ENCODE peak calls at places on chromosomes 13 and 19, in ten cellular contexts. One of them, this sample, is unnamed.

GRCh38 chr19:1045247-1045603 is 5.3 kb downstream of the ABCA7 start:
- DNase-seq in thoracic aorta: no peak
- DNase-seq in adipocyte: no peak
- DNase-seq in CD4-positive, CD25-positive, alpha-beta regulatory T cell: peak; percentile 68
- DNase-seq in adrenal gland: no peak
- DNase-seq in CD4-positive, alpha-beta memory T cell: peak; percentile 72
- DNase-seq in tibial nerve: no peak
- DNase-seq in breast epithelium: no peak
- DNase-seq in lower lobe of right lung: no peak
- DNase-seq in left lung: peak; percentile 62
- DNase-seq in this sample: no peak

GRCh38 chr13:26200811-26201210 is 21.3 kb downstream of the RNF6 start:
- DNase-seq in thoracic aorta: no peak
- DNase-seq in adipocyte: peak; percentile 47
- DNase-seq in CD4-positive, CD25-positive, alpha-beta regulatory T cell: no peak
- DNase-seq in adrenal gland: no peak
- DNase-seq in CD4-positive, alpha-beta memory T cell: no peak
- DNase-seq in tibial nerve: no peak
- DNase-seq in breast epithelium: no peak
- DNase-seq in lower lobe of right lung: no peak
- DNase-seq in left lung: no peak
- DNase-seq in this sample: no peak

GRCh38 chr19:459724-460511 is 915 bp downstream of the SHC2 start:
- DNase-seq in thoracic aorta: no peak
- DNase-seq in adipocyte: peak; percentile 55
- DNase-seq in CD4-positive, CD25-positive, alpha-beta regulatory T cell: no peak
- DNase-seq in adrenal gland: peak; percentile 61
- DNase-seq in CD4-positive, alpha-beta memory T cell: peak; percentile 9
- DNase-seq in tibial nerve: peak; percentile 31
- DNase-seq in breast epithelium: peak; percentile 38
- DNase-seq in lower lobe of right lung: no peak
- DNase-seq in left lung: peak; percentile 81
- DNase-seq in this sample: no peak

GRCh38 chr13:109875746-109876145 is 89.4 kb upstream of the IRS2 start:
- DNase-seq in thoracic aorta: no peak
- DNase-seq in adipocyte: no peak
- DNase-seq in CD4-positive, CD25-positive, alpha-beta regulatory T cell: no peak
- DNase-seq in adrenal gland: no peak
- DNase-seq in CD4-positive, alpha-beta memory T cell: no peak
- DNase-seq in tibial nerve: no peak
- DNase-seq in breast epithelium: no peak
- DNase-seq in lower lobe of right lung: no peak
- DNase-seq in left lung: no peak
- DNase-seq in this sample: no peak

GRCh38 chr13:47832458-47832972 is 168.6 kb downstream of the SUCLA2 start:
- DNase-seq in thoracic aorta: no peak
- DNase-seq in adipocyte: no peak
- DNase-seq in CD4-positive, CD25-positive, alpha-beta regulatory T cell: no peak
- DNase-seq in adrenal gland: no peak
- DNase-seq in CD4-positive, alpha-beta memory T cell: no peak
- DNase-seq in tibial nerve: no peak
- DNase-seq in breast epithelium: no peak
- DNase-seq in lower lobe of right lung: no peak
- DNase-seq in left lung: no peak
- DNase-seq in this sample: no peak

GRCh38 chr13:46341112-46341711 is 45.8 kb downstream of the RUBCNL start:
- DNase-seq in thoracic aorta: no peak
- DNase-seq in adipocyte: no peak
- DNase-seq in CD4-positive, CD25-positive, alpha-beta regulatory T cell: no peak
- DNase-seq in adrenal gland: no peak
- DNase-seq in CD4-positive, alpha-beta memory T cell: no peak
- DNase-seq in tibial nerve: no peak
- DNase-seq in breast epithelium: no peak
- DNase-seq in lower lobe of right lung: no peak
- DNase-seq in left lung: no peak
- DNase-seq in this sample: no peak

GRCh38 chr19:1608414-1609391 is 3.4 kb upstream of the UQCR11 start:
- DNase-seq in thoracic aorta: no peak
- DNase-seq in adipocyte: no peak
- DNase-seq in CD4-positive, CD25-positive, alpha-beta regulatory T cell: no peak
- DNase-seq in adrenal gland: no peak
- DNase-seq in CD4-positive, alpha-beta memory T cell: peak; percentile 26
- DNase-seq in tibial nerve: no peak
- DNase-seq in breast epithelium: no peak
- DNase-seq in lower lobe of right lung: no peak
- DNase-seq in left lung: peak; percentile 68
- DNase-seq in this sample: no peak

GRCh38 chr13:24747248-24748151 is 16.5 kb upstream of the RNF17 start:
- DNase-seq in thoracic aorta: no peak
- DNase-seq in adipocyte: peak; percentile 46
- DNase-seq in CD4-positive, CD25-positive, alpha-beta regulatory T cell: no peak
- DNase-seq in adrenal gland: no peak
- DNase-seq in CD4-positive, alpha-beta memory T cell: no peak
- DNase-seq in tibial nerve: no peak
- DNase-seq in breast epithelium: no peak
- DNase-seq in lower lobe of right lung: no peak
- DNase-seq in left lung: peak; percentile 79
- DNase-seq in this sample: no peak

GRCh38 chr13:105763851-105764250 is 771.6 kb downstream of the EFNB2 start:
- DNase-seq in thoracic aorta: no peak
- DNase-seq in adipocyte: no peak
- DNase-seq in CD4-positive, CD25-positive, alpha-beta regulatory T cell: no peak
- DNase-seq in adrenal gland: no peak
- DNase-seq in CD4-positive, alpha-beta memory T cell: no peak
- DNase-seq in tibial nerve: no peak
- DNase-seq in breast epithelium: no peak
- DNase-seq in lower lobe of right lung: no peak
- DNase-seq in left lung: no peak
- DNase-seq in this sample: no peak
- H3K4me3 ChIP-seq in thoracic aorta: no peak overlapping the region
- H3K4me3 ChIP-seq in adipocyte: no peak overlapping the region
- H3K4me3 ChIP-seq in CD4-positive, CD25-positive, alpha-beta regulatory T cell: no peak overlapping the region
- H3K4me3 ChIP-seq in adrenal gland: no peak overlapping the region
- H3K4me3 ChIP-seq in CD4-positive, alpha-beta memory T cell: no peak overlapping the region
- H3K4me3 ChIP-seq in tibial nerve: no peak overlapping the region
- H3K4me3 ChIP-seq in breast epithelium: no peak overlapping the region
- H3K4me3 ChIP-seq in lower lobe of right lung: no peak overlapping the region
- H3K4me3 ChIP-seq in left lung: no peak overlapping the region
- H3K4me3 ChIP-seq in this sample: no peak overlapping the region

GRCh38 chr19:55442372-55443044 is 592 bp downstream of the SHISA7 start:
- DNase-seq in thoracic aorta: no peak
- DNase-seq in adipocyte: no peak
- DNase-seq in CD4-positive, CD25-positive, alpha-beta regulatory T cell: no peak
- DNase-seq in adrenal gland: no peak
- DNase-seq in CD4-positive, alpha-beta memory T cell: no peak
- DNase-seq in tibial nerve: no peak
- DNase-seq in breast epithelium: no peak
- DNase-seq in lower lobe of right lung: no peak
- DNase-seq in left lung: no peak
- DNase-seq in this sample: no peak

GRCh38 chr19:55440411-55441105 is 2.5 kb downstream of the SHISA7 start:
- DNase-seq in thoracic aorta: no peak
- DNase-seq in adipocyte: no peak
- DNase-seq in CD4-positive, CD25-positive, alpha-beta regulatory T cell: no peak
- DNase-seq in adrenal gland: no peak
- DNase-seq in CD4-positive, alpha-beta memory T cell: no peak
- DNase-seq in tibial nerve: no peak
- DNase-seq in breast epithelium: no peak
- DNase-seq in lower lobe of right lung: no peak
- DNase-seq in left lung: no peak
- DNase-seq in this sample: no peak

GRCh38 chr19:55443045-55443823 is at the start of gene SHISA7:
- DNase-seq in thoracic aorta: no peak
- DNase-seq in adipocyte: no peak
- DNase-seq in CD4-positive, CD25-positive, alpha-beta regulatory T cell: no peak
- DNase-seq in adrenal gland: no peak
- DNase-seq in CD4-positive, alpha-beta memory T cell: no peak
- DNase-seq in tibial nerve: no peak
- DNase-seq in breast epithelium: no peak
- DNase-seq in lower lobe of right lung: no peak
- DNase-seq in left lung: no peak
- DNase-seq in this sample: no peak

GRCh38 chr19:55441692-55442321 is 1.3 kb downstream of the SHISA7 start:
- DNase-seq in thoracic aorta: no peak
- DNase-seq in adipocyte: no peak
- DNase-seq in CD4-positive, CD25-positive, alpha-beta regulatory T cell: no peak
- DNase-seq in adrenal gland: no peak
- DNase-seq in CD4-positive, alpha-beta memory T cell: no peak
- DNase-seq in tibial nerve: no peak
- DNase-seq in breast epithelium: no peak
- DNase-seq in lower lobe of right lung: no peak
- DNase-seq in left lung: no peak
- DNase-seq in this sample: no peak

GRCh38 chr19:55441319-55441691 is 1.8 kb downstream of the SHISA7 start:
- DNase-seq in thoracic aorta: no peak
- DNase-seq in adipocyte: no peak
- DNase-seq in CD4-positive, CD25-positive, alpha-beta regulatory T cell: no peak
- DNase-seq in adrenal gland: no peak
- DNase-seq in CD4-positive, alpha-beta memory T cell: no peak
- DNase-seq in tibial nerve: no peak
- DNase-seq in breast epithelium: no peak
- DNase-seq in lower lobe of right lung: no peak
- DNase-seq in left lung: no peak
- DNase-seq in this sample: no peak
- H3K27me3 ChIP-seq in thoracic aorta: peaks cover 23% of the 10 kb centered on the region
- H3K27me3 ChIP-seq in adipocyte: peaks cover 69% of the 10 kb centered on the region
- H3K27me3 ChIP-seq in CD4-positive, CD25-positive, alpha-beta regulatory T cell: peaks cover 28% of the 10 kb centered on the region
- H3K27me3 ChIP-seq in adrenal gland: peaks cover 55% of the 10 kb centered on the region
- H3K27me3 ChIP-seq in CD4-positive, alpha-beta memory T cell: peaks cover 54% of the 10 kb centered on the region
- H3K27me3 ChIP-seq in tibial nerve: no peaks in the 10 kb centered on the region
- H3K27me3 ChIP-seq in breast epithelium: peaks cover 20% of the 10 kb centered on the region
- H3K27me3 ChIP-seq in lower lobe of right lung: peaks cover 81% of the 10 kb centered on the region
- H3K27me3 ChIP-seq in left lung: peaks cover 60% of the 10 kb centered on the region
- H3K27me3 ChIP-seq in this sample: peaks cover 99% of the 10 kb centered on the region

GRCh38 chr13:27264648-27265047 is 6.0 kb upstream of the RASL11A start:
- DNase-seq in thoracic aorta: no peak
- DNase-seq in adipocyte: no peak
- DNase-seq in CD4-positive, CD25-positive, alpha-beta regulatory T cell: no peak
- DNase-seq in adrenal gland: peak; percentile 29
- DNase-seq in CD4-positive, alpha-beta memory T cell: no peak
- DNase-seq in tibial nerve: no peak
- DNase-seq in breast epithelium: no peak
- DNase-seq in lower lobe of right lung: no peak
- DNase-seq in left lung: no peak
- DNase-seq in this sample: no peak

GRCh38 chr13:27264181-27264580 is 6.4 kb upstream of the RASL11A start:
- DNase-seq in thoracic aorta: no peak
- DNase-seq in adipocyte: peak; percentile 74
- DNase-seq in CD4-positive, CD25-positive, alpha-beta regulatory T cell: no peak
- DNase-seq in adrenal gland: peak; percentile 45
- DNase-seq in CD4-positive, alpha-beta memory T cell: no peak
- DNase-seq in tibial nerve: no peak
- DNase-seq in breast epithelium: no peak
- DNase-seq in lower lobe of right lung: no peak
- DNase-seq in left lung: no peak
- DNase-seq in this sample: no peak

GRCh38 chr13:27262546-27262945 is 8.1 kb upstream of the RASL11A start:
- DNase-seq in thoracic aorta: no peak
- DNase-seq in adipocyte: no peak
- DNase-seq in CD4-positive, CD25-positive, alpha-beta regulatory T cell: no peak
- DNase-seq in adrenal gland: no peak
- DNase-seq in CD4-positive, alpha-beta memory T cell: no peak
- DNase-seq in tibial nerve: no peak
- DNase-seq in breast epithelium: no peak
- DNase-seq in lower lobe of right lung: no peak
- DNase-seq in left lung: no peak
- DNase-seq in this sample: no peak

GRCh38 chr13:27261376-27261775 is 9.3 kb upstream of the RASL11A start:
- DNase-seq in thoracic aorta: no peak
- DNase-seq in adipocyte: peak; percentile 69
- DNase-seq in CD4-positive, CD25-positive, alpha-beta regulatory T cell: no peak
- DNase-seq in adrenal gland: no peak
- DNase-seq in CD4-positive, alpha-beta memory T cell: no peak
- DNase-seq in tibial nerve: no peak
- DNase-seq in breast epithelium: no peak
- DNase-seq in lower lobe of right lung: no peak
- DNase-seq in left lung: no peak
- DNase-seq in this sample: no peak

DNA sequence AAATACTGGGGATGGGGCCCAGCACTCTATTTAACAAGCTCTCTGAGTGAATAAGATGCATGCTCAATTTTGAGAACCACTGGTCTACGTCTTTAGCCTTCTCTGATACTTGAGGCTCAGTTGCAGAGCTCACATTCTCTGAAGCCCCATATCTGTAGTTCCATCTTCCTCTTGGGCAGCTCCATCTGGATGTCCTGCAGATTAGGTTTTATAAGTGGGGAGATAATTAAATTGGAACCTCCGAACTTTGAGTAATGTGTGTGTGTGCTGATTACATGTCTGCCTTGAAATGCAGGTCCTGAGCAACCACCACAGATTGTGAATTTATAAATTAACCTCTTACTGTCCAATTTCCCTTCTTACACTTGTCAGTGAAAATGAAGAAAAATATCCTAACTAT is 7.2 kb upstream of the RASL11A start:
- DNase-seq in thoracic aorta: no peak
- DNase-seq in adipocyte: no peak
- DNase-seq in CD4-positive, CD25-positive, alpha-beta regulatory T cell: no peak
- DNase-seq in adrenal gland: no peak
- DNase-seq in CD4-positive, alpha-beta memory T cell: no peak
- DNase-seq in tibial nerve: no peak
- DNase-seq in breast epithelium: no peak
- DNase-seq in lower lobe of right lung: no peak
- DNase-seq in left lung: no peak
- DNase-seq in this sample: no peak
- H3K4me1 ChIP-seq in thoracic aorta: no peaks in the 10 kb centered on the region
- H3K4me1 ChIP-seq in adipocyte: peaks cover 29% of the 10 kb centered on the region
- H3K4me1 ChIP-seq in CD4-positive, CD25-positive, alpha-beta regulatory T cell: no peaks in the 10 kb centered on the region
- H3K4me1 ChIP-seq in adrenal gland: no peaks in the 10 kb centered on the region
- H3K4me1 ChIP-seq in CD4-positive, alpha-beta memory T cell: peaks cover 39% of the 10 kb centered on the region
- H3K4me1 ChIP-seq in tibial nerve: no peaks in the 10 kb centered on the region
- H3K4me1 ChIP-seq in breast epithelium: peaks cover 11% of the 10 kb centered on the region
- H3K4me1 ChIP-seq in lower lobe of right lung: peaks cover 34% of the 10 kb centered on the region
- H3K4me1 ChIP-seq in left lung: peaks cover 50% of the 10 kb centered on the region
- H3K4me1 ChIP-seq in this sample: peaks cover 4% of the 10 kb centered on the region

GRCh38 chr19:40610396-40611064 is 9.4 kb downstream of the LTBP4 start:
- DNase-seq in thoracic aorta: no peak
- DNase-seq in adipocyte: no peak
- DNase-seq in CD4-positive, CD25-positive, alpha-beta regulatory T cell: peak; percentile 60
- DNase-seq in adrenal gland: peak; percentile 83
- DNase-seq in CD4-positive, alpha-beta memory T cell: peak; percentile 80
- DNase-seq in tibial nerve: no peak
- DNase-seq in breast epithelium: peak; percentile 70
- DNase-seq in lower lobe of right lung: peak; percentile 85
- DNase-seq in left lung: peak; percentile 87
- DNase-seq in this sample: no peak

GRCh38 chr19:40609561-40610395 is 8.6 kb downstream of the LTBP4 start:
- DNase-seq in thoracic aorta: peak; percentile 75
- DNase-seq in adipocyte: peak; percentile 84
- DNase-seq in CD4-positive, CD25-positive, alpha-beta regulatory T cell: peak; percentile 80
- DNase-seq in adrenal gland: peak; percentile 90
- DNase-seq in CD4-positive, alpha-beta memory T cell: peak; percentile 86
- DNase-seq in tibial nerve: peak; percentile 95
- DNase-seq in breast epithelium: peak; percentile 88
- DNase-seq in lower lobe of right lung: peak; percentile 95
- DNase-seq in left lung: peak; percentile 97
- DNase-seq in this sample: peak; percentile 76

GRCh38 chr19:40607898-40608621 is 6.9 kb downstream of the LTBP4 start:
- DNase-seq in thoracic aorta: no peak
- DNase-seq in adipocyte: no peak
- DNase-seq in CD4-positive, CD25-positive, alpha-beta regulatory T cell: no peak
- DNase-seq in adrenal gland: no peak
- DNase-seq in CD4-positive, alpha-beta memory T cell: no peak
- DNase-seq in tibial nerve: no peak
- DNase-seq in breast epithelium: no peak
- DNase-seq in lower lobe of right lung: no peak
- DNase-seq in left lung: peak; percentile 58
- DNase-seq in this sample: no peak

GRCh38 chr19:40607311-40607871 is 6.2 kb downstream of the LTBP4 start:
- DNase-seq in thoracic aorta: no peak
- DNase-seq in adipocyte: no peak
- DNase-seq in CD4-positive, CD25-positive, alpha-beta regulatory T cell: no peak
- DNase-seq in adrenal gland: no peak
- DNase-seq in CD4-positive, alpha-beta memory T cell: no peak
- DNase-seq in tibial nerve: no peak
- DNase-seq in breast epithelium: no peak
- DNase-seq in lower lobe of right lung: no peak
- DNase-seq in left lung: peak; percentile 65
- DNase-seq in this sample: no peak

DNA sequence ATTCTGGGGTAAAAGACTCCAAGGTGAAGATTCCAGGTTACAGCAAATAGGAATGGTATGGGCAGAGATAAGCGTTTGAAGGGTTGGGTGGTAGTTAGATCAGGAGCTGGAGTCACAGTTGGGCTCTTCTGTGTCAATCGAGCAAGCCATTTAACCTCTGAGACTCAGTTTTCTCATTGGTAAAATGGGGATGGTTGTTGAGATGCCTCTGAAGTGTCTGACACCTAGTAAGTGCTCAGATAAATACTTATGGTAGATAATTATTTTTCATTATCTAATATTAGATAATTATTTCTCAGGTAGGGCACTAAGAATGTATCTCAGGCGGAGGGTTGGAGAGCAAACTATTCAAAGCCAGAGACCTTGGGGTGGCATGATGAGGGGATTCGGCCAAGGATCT is 7.8 kb downstream of the LTBP4 start:
- DNase-seq in thoracic aorta: no peak
- DNase-seq in adipocyte: no peak
- DNase-seq in CD4-positive, CD25-positive, alpha-beta regulatory T cell: no peak
- DNase-seq in adrenal gland: no peak
- DNase-seq in CD4-positive, alpha-beta memory T cell: no peak
- DNase-seq in tibial nerve: no peak
- DNase-seq in breast epithelium: no peak
- DNase-seq in lower lobe of right lung: no peak
- DNase-seq in left lung: no peak
- DNase-seq in this sample: no peak
- H3K4me3 ChIP-seq in thoracic aorta: no peak overlapping the region
- H3K4me3 ChIP-seq in adipocyte: no peak overlapping the region
- H3K4me3 ChIP-seq in CD4-positive, CD25-positive, alpha-beta regulatory T cell: peak overlapping the region; percentile 37
- H3K4me3 ChIP-seq in adrenal gland: no peak overlapping the region
- H3K4me3 ChIP-seq in CD4-positive, alpha-beta memory T cell: no peak overlapping the region
- H3K4me3 ChIP-seq in tibial nerve: no peak overlapping the region
- H3K4me3 ChIP-seq in breast epithelium: no peak overlapping the region
- H3K4me3 ChIP-seq in lower lobe of right lung: peak overlapping the region; percentile 58
- H3K4me3 ChIP-seq in left lung: peak overlapping the region; percentile 52
- H3K4me3 ChIP-seq in this sample: peak overlapping the region; percentile 57

This sample was measured in esophagus squamous epithelium.